ENCODE peak calls at places on chromosomes 11 and 22, in four cellular contexts. One of them, this sample, is unnamed.

GRCh38 chr11:72283947-72284346 is 40.0 kb upstream of the PHOX2A start:
- DNase-seq in astrocyte of the cerebellum: no peak
- DNase-seq in NB4: no peak
- DNase-seq in GM04504: no peak
- DNase-seq in this sample: no peak

GRCh38 chr11:132402056-132402684 is 1031.8 kb downstream of the NTM start:
- DNase-seq in astrocyte of the cerebellum: peak
- DNase-seq in NB4: peak
- DNase-seq in GM04504: no peak
- DNase-seq in this sample: peak

GRCh38 chr11:102833731-102834130 is 9.7 kb downstream of the MMP3 start:
- DNase-seq in astrocyte of the cerebellum: no peak
- DNase-seq in NB4: no peak
- DNase-seq in GM04504: no peak
- DNase-seq in this sample: no peak

GRCh38 chr11:34363363-34364084 is 5.7 kb upstream of the ABTB2 start:
- DNase-seq in astrocyte of the cerebellum: no peak
- DNase-seq in NB4: peak
- DNase-seq in GM04504: no peak
- DNase-seq in this sample: no peak

GRCh38 chr22:18023509-18024275 is 669 bp downstream of the MICAL3 start:
- DNase-seq in astrocyte of the cerebellum: peak
- DNase-seq in NB4: no peak
- DNase-seq in GM04504: peak
- DNase-seq in this sample: peak

GRCh38 chr11:78292109-78292803 is 103.5 kb downstream of the USP35 start:
- DNase-seq in astrocyte of the cerebellum: no peak
- DNase-seq in NB4: peak
- DNase-seq in GM04504: no peak
- DNase-seq in this sample: no peak

GRCh38 chr22:43293661-43294392 is 49.3 kb downstream of the SCUBE1 start:
- DNase-seq in astrocyte of the cerebellum: no peak
- DNase-seq in NB4: peak
- DNase-seq in GM04504: peak
- DNase-seq in this sample: no peak

GRCh38 chr11:1785749-1786261 is 22.1 kb upstream of the CTSD start:
- DNase-seq in astrocyte of the cerebellum: no peak
- DNase-seq in NB4: no peak
- DNase-seq in GM04504: peak
- DNase-seq in this sample: no peak

GRCh38 chr22:20652582-20652981 is 121.3 kb upstream of the SERPIND1 start:
- DNase-seq in astrocyte of the cerebellum: no peak
- DNase-seq in NB4: no peak
- DNase-seq in GM04504: no peak
- DNase-seq in this sample: no peak

GRCh38 chr11:94845622-94846021 is 77.5 kb downstream of the AMOTL1 start:
- DNase-seq in astrocyte of the cerebellum: no peak
- DNase-seq in NB4: no peak
- DNase-seq in GM04504: no peak
- DNase-seq in this sample: no peak

GRCh38 chr22:46131151-46131587 is 19.2 kb upstream of the PPARA start:
- DNase-seq in astrocyte of the cerebellum: no peak
- DNase-seq in NB4: no peak
- DNase-seq in GM04504: no peak
- DNase-seq in this sample: no peak

GRCh38 chr11:11502303-11502828 is 119.4 kb downstream of the GALNT18 start:
- DNase-seq in astrocyte of the cerebellum: no peak
- DNase-seq in NB4: no peak
- DNase-seq in GM04504: no peak
- DNase-seq in this sample: no peak

GRCh38 chr11:1805525-1805924 is 29.3 kb upstream of the SYT8 start:
- DNase-seq in astrocyte of the cerebellum: no peak
- DNase-seq in NB4: no peak
- DNase-seq in GM04504: no peak
- DNase-seq in this sample: no peak

GRCh38 chr11:26828291-26828690 is 106.4 kb upstream of the SLC5A12 start:
- DNase-seq in astrocyte of the cerebellum: no peak
- DNase-seq in NB4: no peak
- DNase-seq in GM04504: no peak
- DNase-seq in this sample: no peak

GRCh38 chr11:101176381-101176780 is 46.8 kb upstream of the PGR start:
- DNase-seq in astrocyte of the cerebellum: no peak
- DNase-seq in NB4: no peak
- DNase-seq in GM04504: no peak
- DNase-seq in this sample: no peak

GRCh38 chr11:77090373-77091111 is 12.1 kb upstream of the OMP start:
- DNase-seq in astrocyte of the cerebellum: no peak
- DNase-seq in NB4: no peak
- DNase-seq in GM04504: no peak
- DNase-seq in this sample: peak

GRCh38 chr11:32580967-32581366 is 2.7 kb upstream of the EIF3M start:
- DNase-seq in astrocyte of the cerebellum: no peak
- DNase-seq in NB4: no peak
- DNase-seq in GM04504: no peak
- DNase-seq in this sample: no peak

GRCh38 chr11:116037851-116038250 is 533.6 kb upstream of the CADM1 start:
- DNase-seq in astrocyte of the cerebellum: peak
- DNase-seq in NB4: no peak
- DNase-seq in GM04504: no peak
- DNase-seq in this sample: no peak

GRCh38 chr11:82865841-82866240 is 34.4 kb downstream of the PRCP start:
- DNase-seq in astrocyte of the cerebellum: no peak
- DNase-seq in NB4: no peak
- DNase-seq in GM04504: peak
- DNase-seq in this sample: no peak

GRCh38 chr22:23370251-23370650 is 189.9 kb downstream of the BCR start:
- DNase-seq in astrocyte of the cerebellum: no peak
- DNase-seq in NB4: no peak
- DNase-seq in GM04504: no peak
- DNase-seq in this sample: no peak

GRCh38 chr11:125429807-125430678 is 66.0 kb downstream of the FEZ1 start:
- DNase-seq in astrocyte of the cerebellum: no peak
- DNase-seq in NB4: no peak
- DNase-seq in GM04504: no peak
- DNase-seq in this sample: no peak

GRCh38 chr11:117591316-117592039 is 205.5 kb downstream of the DSCAML1 start:
- DNase-seq in astrocyte of the cerebellum: no peak
- DNase-seq in NB4: no peak
- DNase-seq in GM04504: no peak
- DNase-seq in this sample: no peak

GRCh38 chr11:74009675-74010305 is 905 bp upstream of the UCP3 start:
- DNase-seq in astrocyte of the cerebellum: no peak
- DNase-seq in NB4: no peak
- DNase-seq in GM04504: no peak
- DNase-seq in this sample: no peak

GRCh38 chr22:45998638-45999378 is 21.8 kb upstream of the WNT7B start:
- DNase-seq in astrocyte of the cerebellum: no peak
- DNase-seq in NB4: no peak
- DNase-seq in GM04504: no peak
- DNase-seq in this sample: peak

GRCh38 chr22:45225732-45226560 is 14.7 kb downstream of the KIAA0930 start:
- DNase-seq in astrocyte of the cerebellum: no peak
- DNase-seq in NB4: peak
- DNase-seq in GM04504: peak
- DNase-seq in this sample: no peak

GRCh38 chr11:44243086-44243485 is 66.9 kb downstream of the ALX4 start:
- DNase-seq in astrocyte of the cerebellum: no peak
- DNase-seq in NB4: no peak
- DNase-seq in GM04504: no peak
- DNase-seq in this sample: no peak